ENCODE peak calls at places on chromosomes 2 and 18, in six cellular contexts. P, Q, Z, Y, F and O are unnamed samples.

GRCh38 chr2:105606081-105606480 is 138.6 kb upstream of the NCK2 start:
- DNase-seq in Z (no peak), Y (no peak), F (no peak), P (no peak), Q (no peak), O (no peak)

GRCh38 chr18:8607776-8608682 is 1.2 kb upstream of the RAB12 start:
- DNase-seq in P (peak), F (no peak), Q (no peak), Z (peak), Y (no peak), O (no peak)

GRCh38 chr2:10440736-10441135 is 7.4 kb downstream of the ODC1 start:
- DNase-seq in F (no peak), P (no peak), Q (no peak), Y (no peak), Z (no peak), O (no peak)

GRCh38 chr2:3169106-3169870 is 208.3 kb downstream of the EIPR1 start:
- DNase-seq in Y (no peak), P (peak), F (no peak), Q (no peak), Z (peak), O (no peak)

GRCh38 chr2:57758686-57759085 is 287.9 kb upstream of the VRK2 start:
- DNase-seq in Q (no peak), F (no peak), Z (no peak), P (no peak), Y (no peak), O (no peak)

GRCh38 chr18:59697236-59697932 is at the start of gene CCBE1:
- DNase-seq in F (peak), Y (peak), Z (peak), Q (peak), P (peak), O (peak)

GRCh38 chr18:61651145-61651879 is 241.5 kb downstream of the RNF152 start:
- DNase-seq in Z (no peak), F (no peak), Q (no peak), P (no peak), Y (no peak), O (no peak)

GRCh38 chr2:14285812-14286211 is 346.7 kb upstream of the LRATD1 start:
- DNase-seq in Y (no peak), Z (no peak), F (no peak), Q (no peak), P (no peak), O (no peak)

GRCh38 chr2:231222318-231223000 is 24.0 kb downstream of the ARMC9 start:
- DNase-seq in Z (peak), F (no peak), Q (no peak), P (peak), Y (no peak), O (no peak)

GRCh38 chr2:203873921-203874631 is 6.5 kb downstream of the CTLA4 start:
- DNase-seq in P (no peak), Y (no peak), F (no peak), Q (no peak), Z (no peak), O (no peak)

GRCh38 chr2:60826126-60826525 is 55.2 kb upstream of the REL start:
- DNase-seq in Q (no peak), P (no peak), F (no peak), Y (no peak), Z (no peak), O (no peak)

GRCh38 chr2:145743016-145743415 is 1223.1 kb upstream of the ZEB2 start:
- DNase-seq in Z (no peak), F (no peak), Y (peak), Q (no peak), P (no peak), O (no peak)

GRCh38 chr2:50004667-50005066 is 850.4 kb upstream of the FSHR start:
- DNase-seq in Z (no peak), F (no peak), Q (no peak), P (no peak), Y (no peak), O (no peak)

GRCh38 chr2:71746946-71747501 is 293.7 kb downstream of the DYSF start:
- DNase-seq in Z (no peak), F (no peak), P (no peak), Q (no peak), Y (no peak), O (no peak)

GRCh38 chr18:23631746-23632145 is 31.0 kb downstream of the ANKRD29 start:
- DNase-seq in Z (no peak), P (no peak), F (no peak), Q (no peak), Y (no peak), O (no peak)

GRCh38 chr2:235807347-235807746 is 313.5 kb downstream of the AGAP1 start:
- DNase-seq in F (no peak), Q (no peak), Z (no peak), Y (no peak), P (no peak), O (no peak)

GRCh38 chr2:218984239-218985020 is 554 bp downstream of the FEV start:
- DNase-seq in Y (peak), Z (no peak), P (no peak), Q (no peak), F (no peak), O (no peak)

GRCh38 chr2:40797115-40797514 is 345.2 kb upstream of the SLC8A1 start:
- DNase-seq in Y (no peak), Z (peak), P (no peak), Q (no peak), F (no peak), O (no peak)

GRCh38 chr2:222769941-222770340 is 90.9 kb upstream of the ACSL3 start:
- DNase-seq in Y (no peak), Q (no peak), Z (no peak), P (peak), F (no peak), O (no peak)